ENCODE peak calls at places on chromosomes 11 and 22, in four cellular contexts. B is A549, M is HepG2, Y is K562. T is an unnamed sample.

GRCh38 chr22:28373841-28374240 is 305.8 kb downstream of the TTC28 start:
- DNase-seq in B (no peak), Y (no peak), M (no peak), T (no peak)

GRCh38 chr22:20315337-20316216 is 4.3 kb downstream of the DGCR6L start:
- DNase-seq in B (no peak), M (no peak), Y (peak), T (no peak)

GRCh38 chr11:285021-285893 is 3.7 kb upstream of the PGGHG start:
- DNase-seq in M (no peak), Y (no peak), B (no peak), T (peak)

GRCh38 chr11:6576471-6577373 is 26.7 kb downstream of the RRP8 start:
- DNase-seq in B (no peak), Y (no peak), M (no peak), T (no peak)

GRCh38 chr22:49198705-49199084 is 629.0 kb downstream of the BRD1 start:
- DNase-seq in B (no peak), Y (no peak), M (no peak), T (no peak)

GRCh38 chr11:97332271-97332670 is 942.5 kb downstream of the JRKL start:
- DNase-seq in B (no peak), Y (no peak), M (no peak), T (no peak)

GRCh38 chr11:60944504-60945294 is 7.3 kb downstream of the SLC15A3 start:
- DNase-seq in M (no peak), Y (peak), B (peak), T (no peak)

GRCh38 chr11:102914238-102915043 is 39.7 kb upstream of the MMP12 start:
- DNase-seq in M (peak), Y (peak), B (peak), T (peak)

GRCh38 chr11:3614742-3615171 is 27.0 kb downstream of the ART5 start:
- DNase-seq in B (no peak), Y (peak), M (no peak), T (no peak)

GRCh38 chr11:116882386-116882785 is 45.0 kb upstream of the APOA1 start:
- DNase-seq in Y (no peak), M (no peak), B (no peak), T (no peak)

GRCh38 chr11:1531961-1532586 is 40.0 kb downstream of the DUSP8 start:
- DNase-seq in B (no peak), M (no peak), Y (no peak), T (no peak)

GRCh38 chr11:71333473-71333872 is 81.1 kb upstream of the SHANK2 start:
- DNase-seq in Y (no peak), M (no peak), B (no peak), T (no peak)

GRCh38 chr22:44023404-44024287 is 456 bp upstream of the PARVB start:
- DNase-seq in B (no peak), Y (peak), M (no peak), T (peak)
- TF ChIP-seq USF2 in B (peak), Y (peak), M (no peak), T (no peak)

GRCh38 chr11:9849384-9849783 is 185.5 kb downstream of the SWAP70 start:
- DNase-seq in M (no peak), Y (no peak), B (no peak), T (no peak)
- TF ChIP-seq NR3C1 in M (no peak), Y (no peak), B (no peak), T (no peak)

GRCh38 chr11:10108901-10109665 is 184.9 kb downstream of the SBF2 start:
- DNase-seq in Y (no peak), M (no peak), B (no peak), T (no peak)
- TF ChIP-seq USF2 in Y (no peak), M (no peak), B (no peak), T (no peak)

DNA sequence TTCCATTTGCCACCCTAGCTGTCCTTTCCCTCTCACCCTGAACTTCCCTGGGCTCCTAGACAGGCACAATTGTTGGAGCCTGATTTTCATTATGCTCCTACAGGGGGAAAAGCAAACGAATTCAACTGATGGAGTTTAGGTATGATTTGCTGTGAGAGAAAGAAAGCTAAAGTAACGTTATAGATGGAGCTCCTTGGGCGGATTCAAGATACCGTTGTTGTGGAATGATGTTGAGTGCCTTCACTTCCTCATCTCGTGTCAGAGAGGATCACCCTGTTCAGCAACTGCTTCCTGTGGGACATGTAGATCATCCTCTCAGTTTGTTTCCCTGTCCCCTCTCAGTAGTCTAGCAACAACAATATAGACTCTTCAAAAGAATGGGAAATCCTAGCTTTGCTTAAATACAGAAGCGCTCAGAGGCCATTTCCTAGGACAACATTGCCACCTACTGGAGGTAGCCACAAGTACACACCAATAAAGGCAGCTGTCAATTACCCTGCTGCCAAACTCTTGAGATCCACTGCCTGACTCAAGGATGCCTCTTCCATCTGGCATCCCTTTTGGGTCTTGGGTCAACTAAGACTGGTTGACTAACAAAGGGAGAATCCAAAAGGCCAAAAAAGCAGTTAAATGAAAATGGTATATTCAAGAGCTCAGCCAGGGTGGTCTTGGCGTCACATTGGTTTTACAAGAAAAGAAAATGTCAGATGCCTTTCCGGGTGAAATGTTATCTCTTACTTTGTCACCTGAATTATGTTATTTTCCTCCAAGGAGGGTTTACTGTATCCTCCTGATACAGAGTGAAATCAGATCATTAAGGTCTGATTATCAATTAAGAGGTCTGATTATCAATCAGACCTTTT is 13.5 kb upstream of the DTX4 start:
- DNase-seq in Y (peak), M (peak), B (peak), T (peak)
- TF ChIP-seq NR3C1 in Y (no peak), M (no peak), B (no peak), T (no peak)

GRCh38 chr22:36926721-36927435 is 13.4 kb downstream of the CSF2RB start:
- DNase-seq in B (no peak), Y (no peak), M (no peak), T (no peak)
- TF ChIP-seq USF2 in B (no peak), Y (no peak), M (no peak), T (no peak)

DNA sequence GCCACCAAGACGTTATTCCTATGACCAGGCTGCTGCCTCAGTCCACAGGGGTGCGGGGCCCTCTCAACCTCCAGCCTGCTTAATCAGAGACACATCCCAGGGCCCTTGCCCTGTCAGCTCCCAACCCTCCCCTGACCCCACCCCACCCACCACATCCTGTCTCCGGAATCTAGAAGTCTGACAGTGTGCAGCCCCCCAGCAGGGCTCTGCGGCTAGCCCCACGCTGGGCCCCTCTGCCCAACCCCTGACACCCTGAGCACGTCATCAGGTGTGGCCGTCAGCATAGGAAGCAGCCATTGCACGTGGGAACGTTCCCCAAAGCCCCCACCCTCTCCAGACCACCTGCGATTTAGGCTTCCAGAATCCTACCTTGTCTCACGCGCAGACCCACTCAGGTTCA is 34.3 kb upstream of the IGSF9B start:
- DNase-seq in B (no peak), M (no peak), Y (no peak), T (no peak)
- TF ChIP-seq NR3C1 in B (no peak), M (no peak), Y (no peak), T (no peak)

DNA sequence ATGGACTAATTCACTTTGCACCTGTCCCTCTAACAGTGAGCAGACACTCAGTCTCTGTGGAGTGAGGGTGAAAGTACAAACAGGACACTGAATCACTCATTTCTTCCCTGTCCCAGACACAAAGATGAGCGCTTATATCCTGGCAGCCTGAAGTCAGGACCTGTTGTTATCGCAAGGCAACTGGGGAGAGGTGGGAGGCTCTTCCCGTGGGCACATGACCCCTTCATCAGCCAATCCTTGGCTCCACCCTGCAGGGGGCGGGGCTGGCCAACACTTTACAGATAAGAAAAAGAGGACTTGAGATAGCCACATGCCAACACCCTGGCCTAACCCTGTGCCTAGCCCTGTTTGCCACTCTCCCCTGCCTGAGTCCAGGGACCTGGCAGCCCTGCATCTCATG is 29.5 kb upstream of the TESMIN start:
- DNase-seq in M (no peak), B (no peak), Y (peak), T (peak)
- TF ChIP-seq USF2 in M (no peak), B (peak), Y (peak), T (peak)

GRCh38 chr22:41256254-41256897 is 15.6 kb upstream of the CHADL start:
- DNase-seq in B (peak), Y (no peak), M (no peak), T (no peak)
- TF ChIP-seq NR3C1 in B (no peak), Y (no peak), M (no peak), T (no peak)

GRCh38 chr22:25360411-25360810 is 141.0 kb downstream of the CRYBB2 start:
- DNase-seq in Y (no peak), M (no peak), B (no peak), T (no peak)
- TF ChIP-seq USF2 in Y (no peak), M (no peak), B (no peak), T (no peak)